ENCODE peak calls at places on chromosome 4, in nine cellular contexts. One of them, this sample, is unnamed.
A peak's percentile ranks its signal among the peaks of the same experiment; 100 is the strongest.

GRCh38 chr4:153137168-153137567 is 67.1 kb upstream of the TRIM2 start:
- DNase-seq in astrocyte: peak; percentile 91
- DNase-seq in type B pancreatic cell: no peak
- DNase-seq in GM12865: no peak
- DNase-seq in GM13977: no peak
- DNase-seq in suprapubic skin: no peak
- DNase-seq in mesendoderm: peak; percentile 51
- DNase-seq in GDM1: no peak
- DNase-seq in PC-9: peak; percentile 47
- DNase-seq in this sample: no peak

GRCh38 chr4:5660185-5660584 is 48.2 kb downstream of the EVC2 start:
- DNase-seq in astrocyte: peak; percentile 10
- DNase-seq in type B pancreatic cell: no peak
- DNase-seq in GM12865: no peak
- DNase-seq in GM13977: no peak
- DNase-seq in suprapubic skin: no peak
- DNase-seq in mesendoderm: no peak
- DNase-seq in GDM1: no peak
- DNase-seq in PC-9: no peak
- DNase-seq in this sample: no peak

GRCh38 chr4:80931645-80932215 is 98.8 kb upstream of the BMP3 start:
- DNase-seq in astrocyte: no peak
- DNase-seq in type B pancreatic cell: no peak
- DNase-seq in GM12865: no peak
- DNase-seq in GM13977: no peak
- DNase-seq in suprapubic skin: no peak
- DNase-seq in mesendoderm: no peak
- DNase-seq in GDM1: no peak
- DNase-seq in PC-9: no peak
- DNase-seq in this sample: no peak

GRCh38 chr4:157911662-157912061 is 261.2 kb downstream of the GASK1B start:
- DNase-seq in astrocyte: no peak
- DNase-seq in type B pancreatic cell: no peak
- DNase-seq in GM12865: no peak
- DNase-seq in GM13977: no peak
- DNase-seq in suprapubic skin: no peak
- DNase-seq in mesendoderm: no peak
- DNase-seq in GDM1: no peak
- DNase-seq in PC-9: no peak
- DNase-seq in this sample: no peak

GRCh38 chr4:42627887-42628646 is 28.8 kb downstream of the ATP8A1 start:
- DNase-seq in astrocyte: no peak
- DNase-seq in type B pancreatic cell: no peak
- DNase-seq in GM12865: peak; percentile 96
- DNase-seq in GM13977: peak; percentile 48
- DNase-seq in suprapubic skin: peak; percentile 60
- DNase-seq in mesendoderm: peak; percentile 19
- DNase-seq in GDM1: no peak
- DNase-seq in PC-9: no peak
- DNase-seq in this sample: peak; percentile 62

GRCh38 chr4:108484187-108484586 is 136.2 kb upstream of the RPL34 start:
- DNase-seq in astrocyte: no peak
- DNase-seq in type B pancreatic cell: no peak
- DNase-seq in GM12865: peak; percentile 15
- DNase-seq in GM13977: no peak
- DNase-seq in suprapubic skin: no peak
- DNase-seq in mesendoderm: no peak
- DNase-seq in GDM1: no peak
- DNase-seq in PC-9: no peak
- DNase-seq in this sample: no peak

GRCh38 chr4:158170691-158171455 is 2.0 kb downstream of the GASK1B start:
- DNase-seq in astrocyte: no peak
- DNase-seq in type B pancreatic cell: peak; percentile 74
- DNase-seq in GM12865: peak; percentile 9
- DNase-seq in GM13977: peak; percentile 34
- DNase-seq in suprapubic skin: peak; percentile 67
- DNase-seq in mesendoderm: peak; percentile 33
- DNase-seq in GDM1: peak; percentile 67
- DNase-seq in PC-9: peak; percentile 18
- DNase-seq in this sample: no peak

GRCh38 chr4:182245541-182246245 is 2.5 kb downstream of the TENM3 start:
- DNase-seq in astrocyte: no peak
- DNase-seq in type B pancreatic cell: no peak
- DNase-seq in GM12865: no peak
- DNase-seq in GM13977: no peak
- DNase-seq in suprapubic skin: no peak
- DNase-seq in mesendoderm: no peak
- DNase-seq in GDM1: no peak
- DNase-seq in PC-9: no peak
- DNase-seq in this sample: no peak

This sample was measured in central memory CD8-positive, alpha-beta T cell.